ENCODE peak calls at places on chromosomes 13 and 19, in five cellular contexts. V, D, K, Q and H are unnamed samples.

GRCh38 chr13:29594710-29595379 is 643 bp downstream of the SLC7A1 start:
- DNase-seq in V (peak; percentile 36), D (peak; percentile 69), Q (peak; percentile 69), K (no peak), H (peak; percentile 90)

GRCh38 chr19:47512183-47512947 is 2.5 kb downstream of the NAPA start:
- DNase-seq in K (no peak), D (no peak), V (no peak), Q (no peak), H (no peak)

GRCh38 chr13:22027561-22027960 is 356.7 kb downstream of the FGF9 start:
- DNase-seq in D (no peak), Q (no peak), V (no peak), K (no peak), H (no peak)

GRCh38 chr19:6039541-6040225 is 61.7 kb upstream of the RANBP3 start:
- DNase-seq in K (no peak), D (no peak), Q (no peak), V (no peak), H (peak; percentile 82)

GRCh38 chr19:40663712-40664692 is 26.4 kb downstream of the NUMBL start:
- DNase-seq in D (no peak), Q (peak; percentile 4), K (no peak), V (no peak), H (no peak)

GRCh38 chr19:15811476-15811875 is 4.0 kb downstream of the OR10H1 start:
- DNase-seq in V (no peak), Q (no peak), K (no peak), D (no peak), H (no peak)

GRCh38 chr19:28706693-28707092 is 506.3 kb downstream of the UQCRFS1 start:
- DNase-seq in K (no peak), V (no peak), D (no peak), Q (no peak), H (no peak)

GRCh38 chr19:33514885-33515485 is 6.6 kb downstream of the PEPD start:
- DNase-seq in Q (no peak), K (no peak), D (no peak), V (no peak), H (no peak)

GRCh38 chr13:41361501-41361900 is 50.4 kb downstream of the NAA16 start:
- DNase-seq in V (no peak), D (no peak), K (no peak), Q (no peak), H (no peak)

GRCh38 chr13:86882835-86883234 is 788.3 kb upstream of the SLITRK5 start:
- DNase-seq in Q (no peak), V (no peak), D (no peak), K (no peak), H (no peak)

GRCh38 chr13:50948576-50948975 is 39.0 kb downstream of the RNASEH2B start:
- DNase-seq in D (no peak), V (no peak), K (no peak), Q (no peak), H (no peak)

GRCh38 chr19:35247526-35248309 is 1.1 kb upstream of the LSR start:
- DNase-seq in V (peak; percentile 47), K (no peak), D (peak; percentile 94), Q (peak; percentile 48), H (peak; percentile 72)

GRCh38 chr13:29520671-29521070 is 74.8 kb downstream of the SLC7A1 start:
- DNase-seq in K (no peak), Q (no peak), V (no peak), D (no peak), H (no peak)